ENCODE peak calls at places on chromosomes 16 and 17, in nine cellular contexts. H, B, D, T, C, V, K, I and Z are unnamed samples.

GRCh38 chr16:30521476-30521872 is 4.9 kb downstream of the ZNF768 start:
- DNase-seq in H (no peak), B (no peak), D (no peak), T (no peak), C (no peak), V (no peak), K (no peak), I (no peak), Z (no peak)

GRCh38 chr16:73365010-73365409 is 317.1 kb upstream of the ZFHX3 start:
- DNase-seq in H (no peak), B (peak), D (no peak), T (no peak), C (no peak), V (peak), K (no peak), I (no peak), Z (no peak)

GRCh38 chr17:49694847-49695697 is 12.7 kb downstream of the SLC35B1 start:
- DNase-seq in H (peak), B (peak), D (peak), T (peak), C (no peak), V (no peak), K (peak), I (peak), Z (peak)

GRCh38 chr16:11251525-11252481 is 4.2 kb downstream of the SOCS1 start:
- DNase-seq in H (no peak), B (no peak), D (peak), T (no peak), C (no peak), V (peak), K (no peak), I (peak), Z (peak)

GRCh38 chr17:35345445-35345925 is 27.9 kb downstream of the SLFN11 start:
- DNase-seq in H (no peak), B (no peak), D (no peak), T (no peak), C (no peak), V (no peak), K (no peak), I (peak), Z (no peak)

GRCh38 chr17:32155896-32156295 is 13.6 kb downstream of the RHOT1 start:
- DNase-seq in H (no peak), B (no peak), D (no peak), T (no peak), C (no peak), V (no peak), K (no peak), I (no peak), Z (no peak)

GRCh38 chr17:40070895-40071719 is 8.3 kb downstream of the THRA start:
- DNase-seq in H (peak), B (peak), D (no peak), T (no peak), C (no peak), V (no peak), K (peak), I (no peak), Z (no peak)

GRCh38 chr16:11796227-11797165 is 562 bp downstream of the ZC3H7A start:
- DNase-seq in H (peak), B (peak), D (no peak), T (peak), C (no peak), V (peak), K (peak), I (peak), Z (no peak)

GRCh38 chr17:46061435-46061834 is 62.4 kb downstream of the STH start:
- DNase-seq in H (no peak), B (no peak), D (no peak), T (no peak), C (no peak), V (no peak), K (no peak), I (no peak), Z (no peak)

GRCh38 chr17:16486373-16487250 is 5.4 kb downstream of the LRRC75A start:
- DNase-seq in H (peak), B (peak), D (no peak), T (no peak), C (peak), V (peak), K (peak), I (no peak), Z (no peak)

GRCh38 chr17:66451188-66452149 is 149.1 kb downstream of the PRKCA start:
- DNase-seq in H (no peak), B (peak), D (no peak), T (peak), C (no peak), V (no peak), K (no peak), I (no peak), Z (no peak)
- TF ChIP-seq CTCF in H (no peak), B (peak), D (no peak), T (peak), C (no peak), V (no peak), K (no peak), I (peak), Z (no peak)

GRCh38 chr16:57663917-57664661 is 4.0 kb upstream of the ADGRG3 start:
- DNase-seq in H (no peak), B (no peak), D (no peak), T (no peak), C (no peak), V (no peak), K (no peak), I (no peak), Z (no peak)
- TF ChIP-seq CTCF in H (no peak), B (no peak), D (no peak), T (no peak), C (no peak), V (no peak), K (no peak), I (no peak), Z (no peak)

DNA sequence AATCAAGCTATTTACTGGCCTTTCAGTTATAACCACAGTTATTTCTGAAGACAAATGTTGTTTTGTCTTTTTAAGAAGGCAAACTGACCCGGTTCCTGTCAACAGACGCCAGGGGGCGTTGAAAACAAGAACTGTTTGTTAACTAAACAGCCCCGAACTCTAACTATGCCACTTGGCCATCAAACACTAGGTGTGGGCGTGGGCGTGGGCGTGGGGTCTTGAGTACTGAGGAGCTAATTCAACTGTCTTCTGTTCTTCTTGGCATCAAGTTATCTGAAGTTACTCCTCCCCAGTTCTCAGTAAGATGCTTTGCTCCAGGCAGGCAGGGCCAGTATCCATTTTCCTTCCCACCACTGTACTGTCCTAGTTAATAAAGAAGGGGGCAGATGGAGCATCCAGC is 63.3 kb upstream of the MTMR4 start:
- DNase-seq in H (peak), B (peak), D (peak), T (peak), C (peak), V (peak), K (peak), I (peak), Z (peak)
- TF ChIP-seq CTCF in H (peak), B (peak), D (peak), T (peak), C (peak), V (peak), K (peak), I (peak), Z (peak)

GRCh38 chr16:47873434-47873833 is 282.4 kb downstream of the ABCC12 start:
- DNase-seq in H (no peak), B (no peak), D (no peak), T (no peak), C (no peak), V (no peak), K (no peak), I (no peak), Z (peak)
- TF ChIP-seq CTCF in H (no peak), B (no peak), D (no peak), T (no peak), C (peak), V (no peak), K (peak), I (peak), Z (no peak)

GRCh38 chr17:80860703-80861359 is 130.8 kb upstream of the CHMP6 start:
- DNase-seq in H (no peak), B (no peak), D (no peak), T (no peak), C (no peak), V (no peak), K (no peak), I (no peak), Z (no peak)

GRCh38 chr17:80858301-80859003 is 133.2 kb upstream of the CHMP6 start:
- DNase-seq in H (no peak), B (no peak), D (no peak), T (no peak), C (no peak), V (peak), K (no peak), I (no peak), Z (no peak)

GRCh38 chr17:80860101-80860671 is 131.5 kb upstream of the CHMP6 start:
- DNase-seq in H (no peak), B (no peak), D (no peak), T (no peak), C (no peak), V (no peak), K (no peak), I (no peak), Z (no peak)

GRCh38 chr17:80857721-80858171 is 133.9 kb upstream of the CHMP6 start:
- DNase-seq in H (no peak), B (no peak), D (no peak), T (no peak), C (no peak), V (no peak), K (no peak), I (no peak), Z (no peak)

DNA sequence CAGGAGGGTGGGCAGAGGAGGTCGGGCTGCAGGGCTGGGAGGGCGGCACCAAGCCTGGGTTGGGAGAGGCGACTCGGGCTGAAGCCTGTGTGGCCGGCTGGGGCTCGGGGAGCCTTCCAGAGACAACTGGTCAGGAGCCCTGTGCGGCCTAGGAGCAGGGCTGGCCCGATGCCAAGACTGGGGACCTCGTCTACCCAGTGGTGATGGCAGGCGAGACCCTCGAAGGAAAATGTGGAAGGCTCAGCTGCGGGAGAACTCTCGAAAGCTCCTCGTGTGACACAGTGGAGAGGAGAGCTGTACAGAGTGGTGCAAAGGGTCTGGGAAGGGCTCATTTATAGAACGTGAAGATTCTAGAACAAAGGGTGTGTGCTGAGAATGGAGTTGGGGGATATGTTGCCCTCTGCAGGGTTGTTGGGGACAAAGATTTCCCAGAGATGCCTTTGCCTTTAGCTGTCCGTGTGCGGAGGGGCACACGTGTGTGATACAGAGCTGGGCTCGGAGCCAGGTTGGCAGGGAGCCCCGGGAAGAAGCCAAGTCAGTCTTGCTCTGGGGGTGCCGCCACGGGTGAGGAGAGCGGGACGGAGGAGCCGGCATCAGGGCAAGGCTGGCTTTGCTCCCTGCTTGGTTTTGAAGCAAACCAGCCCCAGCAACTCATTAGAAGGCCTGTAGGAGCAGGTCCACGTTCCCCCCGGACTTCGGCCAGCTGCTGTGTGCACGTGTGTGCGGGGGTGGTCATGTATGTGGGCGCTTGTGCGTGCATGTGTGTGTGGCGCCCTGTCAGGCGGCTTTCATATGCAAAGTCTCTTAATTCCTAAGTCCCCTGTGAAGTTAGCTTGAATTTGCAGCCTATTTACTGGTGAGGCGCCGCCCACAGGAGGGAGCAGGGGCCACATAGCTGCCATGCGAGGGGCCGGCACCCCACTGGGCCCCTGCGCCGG is 132.4 kb upstream of the CHMP6 start:
- DNase-seq in H (peak), B (peak), D (no peak), T (no peak), C (no peak), V (peak), K (peak), I (no peak), Z (no peak)
- TF ChIP-seq CTCF in H (peak), B (no peak), D (no peak), T (no peak), C (no peak), V (peak), K (no peak), I (no peak), Z (no peak)

GRCh38 chr16:54935411-54936085 is 4.9 kb downstream of the IRX5 start:
- DNase-seq in H (no peak), B (no peak), D (no peak), T (no peak), C (no peak), V (peak), K (no peak), I (no peak), Z (no peak)

GRCh38 chr16:54936086-54936978 is 5.7 kb downstream of the IRX5 start:
- DNase-seq in H (no peak), B (no peak), D (no peak), T (peak), C (no peak), V (peak), K (no peak), I (no peak), Z (peak)

GRCh38 chr16:54933281-54934150 is 2.9 kb downstream of the IRX5 start:
- DNase-seq in H (no peak), B (no peak), D (no peak), T (peak), C (no peak), V (peak), K (no peak), I (no peak), Z (no peak)

GRCh38 chr16:54932737-54933254 is 2.1 kb downstream of the IRX5 start:
- DNase-seq in H (no peak), B (no peak), D (no peak), T (peak), C (no peak), V (peak), K (no peak), I (no peak), Z (no peak)

DNA sequence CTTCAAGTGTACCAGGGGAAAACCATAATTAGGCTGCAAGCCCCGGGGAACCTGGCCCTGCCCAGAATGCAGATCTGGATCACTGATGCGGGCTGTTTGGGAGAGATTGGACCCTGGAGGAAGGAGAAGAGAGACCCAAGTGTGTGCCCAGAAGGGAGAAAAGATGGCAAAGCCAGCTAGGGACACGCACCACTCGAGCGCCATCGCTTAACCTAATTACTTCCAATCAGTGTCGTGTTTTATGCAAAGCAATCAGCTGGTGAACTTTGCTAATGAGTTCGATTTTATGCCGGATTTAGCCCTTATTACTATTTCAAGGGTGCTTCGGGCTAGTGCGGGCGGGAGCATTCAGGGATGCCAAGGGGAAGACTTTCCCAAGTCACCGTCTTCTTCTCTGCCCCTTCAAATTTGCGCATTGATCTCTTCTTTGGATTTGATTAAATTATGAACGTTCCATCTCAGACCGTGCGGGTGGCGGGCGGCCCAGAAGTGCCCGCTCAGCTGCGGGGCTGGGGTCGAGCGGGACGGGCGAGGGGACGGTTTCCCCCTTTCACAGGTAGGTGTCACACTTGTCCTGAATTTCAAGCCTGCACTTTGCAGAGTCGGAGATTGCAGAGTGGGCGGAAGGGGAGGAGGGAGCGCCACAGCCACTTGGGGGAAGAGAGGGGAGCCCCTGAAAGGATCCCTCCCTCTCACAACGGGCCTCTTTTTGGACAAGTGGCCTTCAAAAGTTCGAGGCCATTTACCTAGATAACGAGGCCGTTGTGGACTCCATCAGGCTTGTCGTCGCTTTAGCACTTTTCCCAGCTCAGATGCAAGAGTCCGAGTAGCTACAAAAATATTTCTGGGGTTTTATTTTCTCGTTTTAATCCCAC is 4.1 kb downstream of the IRX5 start:
- DNase-seq in H (no peak), B (no peak), D (no peak), T (peak), C (no peak), V (peak), K (no peak), I (no peak), Z (peak)
- TF ChIP-seq CTCF in H (no peak), B (peak), D (no peak), T (no peak), C (peak), V (no peak), K (peak), I (peak), Z (no peak)

DNA sequence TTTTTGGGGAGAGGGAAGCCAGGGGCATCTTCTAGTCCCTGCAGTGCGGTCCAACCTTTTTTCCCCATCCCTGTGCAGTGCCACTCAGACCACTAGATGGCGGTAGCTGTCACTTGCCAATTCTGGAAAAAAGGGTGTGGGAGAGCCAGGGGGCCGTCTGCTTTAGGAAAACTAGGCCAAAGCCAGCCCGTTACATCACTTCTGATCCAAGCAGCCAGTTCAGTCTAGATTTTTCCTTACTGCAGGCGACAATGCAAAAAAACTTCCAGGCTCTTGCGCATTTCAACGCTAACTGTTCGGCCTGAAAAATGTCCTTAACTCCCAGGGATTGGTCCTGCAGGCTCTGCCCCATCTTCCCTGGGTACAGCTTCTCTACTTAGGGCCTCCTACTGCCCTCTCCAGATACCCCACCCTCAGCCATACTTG is 69.2 kb upstream of the CES5A start:
- DNase-seq in H (peak), B (peak), D (peak), T (peak), C (no peak), V (peak), K (peak), I (peak), Z (peak)
- TF ChIP-seq CTCF in H (peak), B (peak), D (peak), T (peak), C (peak), V (peak), K (peak), I (peak), Z (peak)

DNA sequence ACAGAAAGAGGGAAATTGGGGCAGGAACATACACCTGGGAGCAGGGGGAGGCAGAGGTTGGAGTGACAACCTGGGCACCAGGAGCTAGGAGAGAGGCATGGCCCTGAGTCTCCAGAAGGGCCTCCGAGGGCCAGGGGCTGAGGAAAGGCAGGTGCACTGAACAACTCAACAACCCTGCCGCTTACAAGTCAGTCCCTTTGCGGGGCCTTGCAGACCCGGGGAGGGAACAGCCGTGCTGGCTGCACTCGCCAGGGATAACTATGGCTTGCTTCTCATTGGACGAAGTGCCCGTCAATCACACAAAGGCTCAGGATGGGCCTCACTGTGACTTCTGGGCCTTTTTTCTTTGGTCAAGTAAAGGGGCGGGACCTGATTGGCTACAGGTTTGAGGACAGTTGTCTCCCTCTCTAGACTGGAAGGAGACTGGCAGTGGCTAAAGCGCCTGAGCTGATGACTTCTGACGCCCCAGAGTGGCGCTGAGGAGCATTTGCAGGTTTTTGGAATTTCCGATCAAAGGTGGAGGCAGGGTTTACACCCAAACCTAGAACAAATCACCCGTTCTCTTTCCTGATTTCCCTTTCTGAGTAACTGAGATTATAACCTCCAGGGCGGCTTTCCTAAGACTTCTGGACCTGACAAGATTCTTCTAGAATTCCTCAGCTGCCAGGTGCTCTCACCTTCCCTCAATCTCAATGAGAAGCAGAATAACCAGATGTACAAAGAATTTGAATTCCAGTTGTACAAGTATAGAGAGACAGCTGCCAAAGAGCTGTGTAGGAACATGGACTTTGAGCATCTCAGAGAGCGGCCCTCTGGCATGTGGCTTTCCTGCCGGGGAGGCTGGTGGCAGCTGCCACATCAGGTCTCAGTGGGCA is 27.6 kb upstream of the ST6GALNAC2 start:
- DNase-seq in H (no peak), B (no peak), D (no peak), T (no peak), C (no peak), V (no peak), K (no peak), I (no peak), Z (no peak)
- TF ChIP-seq CTCF in H (no peak), B (no peak), D (no peak), T (no peak), C (no peak), V (no peak), K (no peak), I (no peak), Z (no peak)

DNA sequence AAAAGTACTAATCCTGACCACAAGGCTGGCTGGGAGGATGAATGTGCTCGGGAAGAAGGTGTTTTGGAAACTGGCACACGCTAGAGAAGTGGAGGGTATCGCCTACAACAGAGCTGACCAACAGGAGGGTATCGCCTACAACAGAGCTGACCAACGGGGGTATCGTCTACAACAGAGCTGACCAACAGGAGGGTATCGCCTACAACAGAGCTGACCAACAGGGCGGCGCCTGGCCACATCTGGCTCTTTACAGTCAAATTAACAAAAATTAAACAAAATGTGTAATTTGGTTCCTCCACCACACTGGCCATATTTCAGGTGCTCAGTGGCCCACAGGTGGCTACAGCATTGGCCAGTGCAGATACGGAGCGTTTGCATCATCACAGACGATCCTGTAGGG is 153.5 kb downstream of the CMIP start:
- DNase-seq in H (no peak), B (no peak), D (no peak), T (no peak), C (no peak), V (no peak), K (no peak), I (no peak), Z (no peak)
- TF ChIP-seq CTCF in H (no peak), B (no peak), D (no peak), T (no peak), C (no peak), V (no peak), K (no peak), I (no peak), Z (no peak)